ENCODE peak calls at places on chromosome 16, in six cellular contexts. One of them, this sample, is unnamed.

GRCh38 chr16:57621521-57622268 is 6.7 kb upstream of the ADGRG1 start:
- DNase-seq in mucosa of descending colon: peak; percentile 35
- DNase-seq in breast epithelium: peak; percentile 65
- DNase-seq in colonic mucosa: no peak
- DNase-seq in HCT116: no peak
- DNase-seq in heart right ventricle: no peak
- DNase-seq in this sample: no peak

GRCh38 chr16:31876955-31877828 is 3.6 kb downstream of the ZNF267 start:
- DNase-seq in breast epithelium: no peak
- DNase-seq in heart right ventricle: no peak
- DNase-seq in HCT116: no peak
- DNase-seq in mucosa of descending colon: no peak
- DNase-seq in colonic mucosa: no peak
- DNase-seq in this sample: no peak

GRCh38 chr16:86823125-86823524 is 244.8 kb downstream of the FOXL1 start:
- DNase-seq in colonic mucosa: no peak
- DNase-seq in heart right ventricle: no peak
- DNase-seq in HCT116: no peak
- DNase-seq in mucosa of descending colon: no peak
- DNase-seq in breast epithelium: no peak
- DNase-seq in this sample: no peak

GRCh38 chr16:14020141-14020540 is 51.0 kb upstream of the MRTFB start:
- DNase-seq in heart right ventricle: no peak
- DNase-seq in HCT116: no peak
- DNase-seq in breast epithelium: no peak
- DNase-seq in colonic mucosa: no peak
- DNase-seq in mucosa of descending colon: no peak
- DNase-seq in this sample: no peak

GRCh38 chr16:66572356-66572755 is 6.1 kb downstream of the CMTM1 start:
- DNase-seq in HCT116: no peak
- DNase-seq in heart right ventricle: no peak
- DNase-seq in colonic mucosa: no peak
- DNase-seq in breast epithelium: no peak
- DNase-seq in mucosa of descending colon: no peak
- DNase-seq in this sample: no peak

GRCh38 chr16:85444879-85445778 is 168.0 kb upstream of the GSE1 start:
- DNase-seq in breast epithelium: no peak
- DNase-seq in colonic mucosa: peak; percentile 71
- DNase-seq in heart right ventricle: no peak
- DNase-seq in mucosa of descending colon: peak; percentile 72
- DNase-seq in HCT116: no peak
- DNase-seq in this sample: no peak

GRCh38 chr16:49781401-49781800 is 74.5 kb downstream of the ZNF423 start:
- DNase-seq in mucosa of descending colon: no peak
- DNase-seq in colonic mucosa: no peak
- DNase-seq in heart right ventricle: no peak
- DNase-seq in HCT116: no peak
- DNase-seq in breast epithelium: no peak
- DNase-seq in this sample: no peak

GRCh38 chr16:4272114-4272954 is 489 bp downstream of the TFAP4 start:
- DNase-seq in mucosa of descending colon: no peak
- DNase-seq in heart right ventricle: peak; percentile 55
- DNase-seq in breast epithelium: peak; percentile 26
- DNase-seq in colonic mucosa: peak; percentile 69
- DNase-seq in HCT116: no peak
- DNase-seq in this sample: peak; percentile 61

GRCh38 chr16:24975428-24975889 is 39.7 kb downstream of the ARHGAP17 start:
- DNase-seq in HCT116: no peak
- DNase-seq in breast epithelium: no peak
- DNase-seq in mucosa of descending colon: no peak
- DNase-seq in heart right ventricle: no peak
- DNase-seq in colonic mucosa: no peak
- DNase-seq in this sample: no peak

GRCh38 chr16:50680907-50681885 is at the start of gene SNX20:
- DNase-seq in HCT116: no peak
- DNase-seq in colonic mucosa: peak; percentile 46
- DNase-seq in mucosa of descending colon: peak; percentile 45
- DNase-seq in breast epithelium: no peak
- DNase-seq in heart right ventricle: no peak
- DNase-seq in this sample: peak; percentile 33

GRCh38 chr16:84485255-84486010 is 19.0 kb downstream of the MEAK7 start:
- DNase-seq in colonic mucosa: peak; percentile 12
- DNase-seq in HCT116: no peak
- DNase-seq in mucosa of descending colon: no peak
- DNase-seq in breast epithelium: peak; percentile 11
- DNase-seq in heart right ventricle: no peak
- DNase-seq in this sample: no peak

GRCh38 chr16:1825864-1826690 is 548 bp downstream of the HAGH start:
- DNase-seq in HCT116: no peak
- DNase-seq in breast epithelium: no peak
- DNase-seq in mucosa of descending colon: peak; percentile 80
- DNase-seq in colonic mucosa: peak; percentile 45
- DNase-seq in heart right ventricle: no peak
- DNase-seq in this sample: peak; percentile 54

GRCh38 chr16:79013004-79013403 is 587.5 kb downstream of the MAF start:
- DNase-seq in colonic mucosa: no peak
- DNase-seq in breast epithelium: no peak
- DNase-seq in heart right ventricle: no peak
- DNase-seq in HCT116: no peak
- DNase-seq in mucosa of descending colon: no peak
- DNase-seq in this sample: no peak

GRCh38 chr16:4415538-4416199 is 727 bp downstream of the CORO7 start:
- DNase-seq in colonic mucosa: peak; percentile 75
- DNase-seq in HCT116: no peak
- DNase-seq in breast epithelium: no peak
- DNase-seq in heart right ventricle: peak; percentile 54
- DNase-seq in mucosa of descending colon: peak; percentile 81
- DNase-seq in this sample: peak; percentile 63

GRCh38 chr16:48533931-48534330 is 76.0 kb downstream of the N4BP1 start:
- DNase-seq in breast epithelium: no peak
- DNase-seq in heart right ventricle: no peak
- DNase-seq in mucosa of descending colon: no peak
- DNase-seq in colonic mucosa: no peak
- DNase-seq in HCT116: no peak
- DNase-seq in this sample: no peak

GRCh38 chr16:89093602-89094251 is at the start of gene ACSF3:
- DNase-seq in mucosa of descending colon: peak; percentile 79
- DNase-seq in colonic mucosa: no peak
- DNase-seq in heart right ventricle: peak; percentile 76
- DNase-seq in breast epithelium: no peak
- DNase-seq in HCT116: no peak
- DNase-seq in this sample: peak; percentile 69

GRCh38 chr16:13379266-13379665 is 477.9 kb downstream of the SHISA9 start:
- DNase-seq in heart right ventricle: no peak
- DNase-seq in mucosa of descending colon: no peak
- DNase-seq in breast epithelium: no peak
- DNase-seq in colonic mucosa: no peak
- DNase-seq in HCT116: no peak
- DNase-seq in this sample: no peak

GRCh38 chr16:565420-566330 is 1.1 kb upstream of the NHLRC4 start:
- DNase-seq in HCT116: no peak
- DNase-seq in heart right ventricle: no peak
- DNase-seq in breast epithelium: no peak
- DNase-seq in colonic mucosa: no peak
- DNase-seq in mucosa of descending colon: no peak
- DNase-seq in this sample: no peak

GRCh38 chr16:49700928-49701685 is 154.8 kb downstream of the ZNF423 start:
- DNase-seq in mucosa of descending colon: no peak
- DNase-seq in heart right ventricle: no peak
- DNase-seq in colonic mucosa: no peak
- DNase-seq in breast epithelium: no peak
- DNase-seq in HCT116: no peak
- DNase-seq in this sample: no peak

GRCh38 chr16:15636392-15636873 is 6.5 kb downstream of the MARF1 start:
- DNase-seq in HCT116: no peak
- DNase-seq in breast epithelium: no peak
- DNase-seq in mucosa of descending colon: no peak
- DNase-seq in colonic mucosa: no peak
- DNase-seq in heart right ventricle: no peak
- DNase-seq in this sample: no peak

GRCh38 chr16:30813821-30814189 is 26.8 kb upstream of the ZNF629 start:
- DNase-seq in mucosa of descending colon: no peak
- DNase-seq in heart right ventricle: no peak
- DNase-seq in HCT116: no peak
- DNase-seq in colonic mucosa: no peak
- DNase-seq in breast epithelium: no peak
- DNase-seq in this sample: no peak

GRCh38 chr16:55051571-55051970 is 120.9 kb downstream of the IRX5 start:
- DNase-seq in colonic mucosa: no peak
- DNase-seq in heart right ventricle: no peak
- DNase-seq in breast epithelium: no peak
- DNase-seq in mucosa of descending colon: no peak
- DNase-seq in HCT116: no peak
- DNase-seq in this sample: no peak

GRCh38 chr16:30005341-30006094 is 5.3 kb downstream of the DOC2A start:
- DNase-seq in mucosa of descending colon: no peak
- DNase-seq in colonic mucosa: no peak
- DNase-seq in heart right ventricle: no peak
- DNase-seq in HCT116: no peak
- DNase-seq in breast epithelium: no peak
- DNase-seq in this sample: no peak

GRCh38 chr16:80569440-80570105 is 28.8 kb downstream of the DYNLRB2 start:
- DNase-seq in breast epithelium: no peak
- DNase-seq in heart right ventricle: no peak
- DNase-seq in HCT116: no peak
- DNase-seq in mucosa of descending colon: no peak
- DNase-seq in colonic mucosa: no peak
- DNase-seq in this sample: no peak

DNA sequence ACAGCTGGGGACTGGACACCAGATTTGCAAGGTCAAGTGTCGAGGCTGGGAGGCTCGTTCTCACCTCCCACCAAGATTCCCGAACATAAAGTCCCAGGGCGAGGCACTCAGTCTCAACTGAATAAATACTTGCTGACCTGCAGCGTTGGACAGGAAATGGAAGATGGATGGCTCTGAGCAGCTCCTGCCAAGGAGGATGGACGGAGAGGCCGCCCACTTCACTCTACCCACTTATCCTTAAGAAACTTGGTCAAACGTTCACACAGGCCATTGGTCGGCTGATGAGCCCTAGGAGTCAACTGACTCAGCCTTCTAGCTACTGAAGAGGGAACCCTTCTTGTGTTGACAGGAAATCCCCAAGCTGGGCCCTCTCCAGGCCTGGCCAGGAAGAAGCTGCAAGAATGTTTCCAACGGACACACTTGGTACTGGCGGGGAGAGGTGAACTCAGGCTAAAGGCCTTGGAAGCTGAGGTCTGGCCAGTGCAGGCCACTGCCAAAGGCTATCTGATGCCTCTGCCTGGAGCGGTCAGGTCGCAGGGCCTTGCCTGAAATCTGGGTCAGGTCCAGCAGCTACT is 50.0 kb downstream of the VAC14 start:
- DNase-seq in breast epithelium: peak; percentile 45
- DNase-seq in colonic mucosa: peak; percentile 60
- DNase-seq in heart right ventricle: peak; percentile 69
- DNase-seq in mucosa of descending colon: peak; percentile 66
- DNase-seq in HCT116: no peak
- DNase-seq in this sample: peak; percentile 76
- H3K4me1 ChIP-seq in breast epithelium: peaks cover 23% of the 10 kb centered on the region
- H3K4me1 ChIP-seq in colonic mucosa: peaks cover 40% of the 10 kb centered on the region
- H3K4me1 ChIP-seq in heart right ventricle: peaks cover 68% of the 10 kb centered on the region
- H3K4me1 ChIP-seq in mucosa of descending colon: peaks cover 51% of the 10 kb centered on the region
- H3K4me1 ChIP-seq in HCT116: peaks cover 37% of the 10 kb centered on the region
- H3K4me1 ChIP-seq in this sample: peaks cover 72% of the 10 kb centered on the region

DNA sequence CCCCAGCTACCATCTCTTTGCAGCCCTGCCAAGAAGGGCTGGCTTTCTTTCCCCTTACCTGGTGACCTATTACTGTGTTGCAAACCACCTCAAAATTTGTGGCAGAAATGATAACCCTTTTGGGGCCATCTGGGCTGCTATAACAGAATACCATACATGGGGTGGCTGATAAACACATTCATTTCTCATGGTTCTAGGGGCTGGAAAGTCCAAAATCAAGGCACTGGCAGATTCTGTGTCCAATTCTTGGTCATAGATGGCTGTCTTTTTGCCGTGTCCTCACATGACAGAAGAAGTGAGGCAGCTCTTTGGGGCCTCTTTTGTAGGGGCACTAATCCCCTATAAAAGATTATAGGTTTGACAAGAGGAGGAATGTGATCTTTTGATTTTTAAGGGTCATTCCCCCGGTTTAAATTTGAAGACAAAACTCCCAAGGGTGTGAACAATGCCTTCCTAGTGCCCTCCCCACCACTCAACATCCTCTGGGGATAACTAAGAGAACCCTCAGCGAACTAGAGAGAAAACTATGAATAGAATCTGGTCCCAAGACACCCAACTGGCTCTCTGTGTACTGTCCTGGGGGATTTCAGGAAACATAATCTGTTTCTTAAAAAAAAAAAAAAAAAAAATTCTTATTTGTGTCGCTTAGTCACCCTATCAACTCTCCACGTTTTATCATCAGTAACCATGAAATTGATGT is 1.7 kb upstream of the METTL22 start:
- DNase-seq in HCT116: no peak
- DNase-seq in mucosa of descending colon: no peak
- DNase-seq in breast epithelium: no peak
- DNase-seq in colonic mucosa: no peak
- DNase-seq in heart right ventricle: no peak
- DNase-seq in this sample: no peak
- H3K4me1 ChIP-seq in HCT116: peaks cover 17% of the 10 kb centered on the region
- H3K4me1 ChIP-seq in mucosa of descending colon: peaks cover 9% of the 10 kb centered on the region
- H3K4me1 ChIP-seq in breast epithelium: no peaks in the 10 kb centered on the region
- H3K4me1 ChIP-seq in colonic mucosa: peaks cover 11% of the 10 kb centered on the region
- H3K4me1 ChIP-seq in heart right ventricle: peaks cover 24% of the 10 kb centered on the region
- H3K4me1 ChIP-seq in this sample: peaks cover 30% of the 10 kb centered on the region

DNA sequence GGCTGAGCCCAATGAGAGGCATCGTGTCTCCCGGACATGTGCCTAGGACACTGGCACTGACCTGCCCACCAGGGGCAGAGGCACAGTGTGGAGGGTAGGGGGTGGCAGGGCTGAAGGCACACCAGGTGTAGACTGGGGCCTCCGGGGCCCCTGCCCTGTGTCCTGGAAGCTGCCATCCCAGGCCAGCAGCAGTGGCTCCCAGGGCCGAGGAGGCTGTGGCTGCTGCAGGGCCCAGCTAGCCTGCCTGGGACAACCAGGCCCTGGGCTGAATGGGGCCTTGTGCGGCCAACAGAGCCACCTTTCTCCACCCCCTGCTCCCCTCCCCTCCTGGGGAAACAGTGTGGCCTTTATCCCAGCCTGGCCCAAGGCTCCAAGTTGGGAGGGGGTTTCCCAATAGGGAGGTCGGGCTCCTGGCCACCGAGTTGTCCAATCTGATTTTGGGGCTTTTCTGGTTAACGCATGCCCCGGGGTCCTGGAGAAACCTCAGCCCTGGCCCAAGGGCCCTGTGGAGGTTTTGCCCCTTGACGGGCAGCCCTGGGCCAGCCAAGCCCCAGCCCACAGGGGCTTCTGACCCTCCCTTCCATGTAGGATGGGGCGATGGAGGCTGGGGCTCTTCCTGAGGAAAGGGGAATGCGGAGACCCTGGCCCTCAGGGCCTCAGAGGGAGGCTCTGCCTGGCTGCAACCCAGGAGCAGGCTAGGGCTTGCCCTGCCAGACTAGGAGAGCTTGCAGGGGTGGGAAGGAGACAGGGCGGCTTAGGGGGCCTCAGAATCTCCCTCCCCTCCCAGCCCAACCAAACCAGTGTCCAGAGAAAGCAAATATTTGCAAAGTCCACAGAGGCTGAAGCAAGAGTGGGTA is 4.2 kb downstream of the MTSS2 start:
- DNase-seq in colonic mucosa: no peak
- DNase-seq in heart right ventricle: peak; percentile 20
- DNase-seq in breast epithelium: no peak
- DNase-seq in HCT116: no peak
- DNase-seq in mucosa of descending colon: no peak
- DNase-seq in this sample: peak; percentile 18
- H3K4me1 ChIP-seq in colonic mucosa: no peaks in the 10 kb centered on the region
- H3K4me1 ChIP-seq in heart right ventricle: peaks cover 58% of the 10 kb centered on the region
- H3K4me1 ChIP-seq in breast epithelium: peaks cover 17% of the 10 kb centered on the region
- H3K4me1 ChIP-seq in HCT116: peaks cover 21% of the 10 kb centered on the region
- H3K4me1 ChIP-seq in mucosa of descending colon: peaks cover 16% of the 10 kb centered on the region
- H3K4me1 ChIP-seq in this sample: peaks cover 86% of the 10 kb centered on the region

GRCh38 chr16:28875134-28876015 is 2.9 kb upstream of the ATP2A1 start:
- DNase-seq in heart right ventricle: no peak
- DNase-seq in mucosa of descending colon: no peak
- DNase-seq in breast epithelium: no peak
- DNase-seq in colonic mucosa: no peak
- DNase-seq in HCT116: no peak
- DNase-seq in this sample: no peak
- H3K4me1 ChIP-seq in heart right ventricle: peaks cover 15% of the 10 kb centered on the region
- H3K4me1 ChIP-seq in mucosa of descending colon: peaks cover 10% of the 10 kb centered on the region
- H3K4me1 ChIP-seq in breast epithelium: no peaks in the 10 kb centered on the region
- H3K4me1 ChIP-seq in colonic mucosa: peaks cover 7% of the 10 kb centered on the region
- H3K4me1 ChIP-seq in HCT116: peaks cover 17% of the 10 kb centered on the region
- H3K4me1 ChIP-seq in this sample: peaks cover 12% of the 10 kb centered on the region